ENCODE peak calls at places on chromosomes 2 and 18, in five cellular contexts. I, M, B, X and G are unnamed samples.

GRCh38 chr2:231191896-231192872 is 6.2 kb upstream of the ARMC9 start:
- DNase-seq in M (no peak), B (no peak), X (peak; percentile 27), I (no peak), G (peak; percentile 56)

GRCh38 chr2:127105656-127106456 is 1.1 kb downstream of the BIN1 start:
- DNase-seq in I (no peak), M (peak; percentile 39), B (no peak), X (peak; percentile 6), G (peak; percentile 34)

GRCh38 chr2:239252433-239253200 is 148.2 kb downstream of the HDAC4 start:
- DNase-seq in B (no peak), X (no peak), M (no peak), I (no peak), G (peak; percentile 50)

GRCh38 chr2:199527071-199527470 is 69.3 kb upstream of the SATB2 start:
- DNase-seq in X (no peak), B (no peak), I (no peak), M (no peak), G (no peak)

GRCh38 chr2:190088917-190089316 is 26.4 kb upstream of the MSTN start:
- DNase-seq in M (no peak), I (peak; percentile 9), X (peak; percentile 71), B (peak; percentile 64), G (peak; percentile 61)

GRCh38 chr2:210517169-210517693 is 39.2 kb upstream of the CPS1 start:
- DNase-seq in M (no peak), X (no peak), B (no peak), I (no peak), G (no peak)

GRCh38 chr2:183185534-183185933 is 61.3 kb downstream of the NUP35 start:
- DNase-seq in B (no peak), I (no peak), X (no peak), M (no peak), G (no peak)

GRCh38 chr18:47983946-47984345 is 53.5 kb upstream of the SMAD2 start:
- DNase-seq in M (no peak), X (no peak), I (no peak), B (no peak), G (no peak)

GRCh38 chr2:158619496-158619895 is 162.7 kb downstream of the PKP4 start:
- DNase-seq in M (no peak), X (peak; percentile 56), B (no peak), I (no peak), G (peak; percentile 22)

GRCh38 chr2:199111461-199111860 is 346.3 kb downstream of the SATB2 start:
- DNase-seq in M (no peak), X (no peak), B (no peak), I (no peak), G (no peak)

GRCh38 chr18:26536032-26536431 is 12.3 kb downstream of the KCTD1 start:
- DNase-seq in M (no peak), X (no peak), B (peak; percentile 29), I (no peak), G (no peak)